ENCODE peak calls at places on chromosomes 7 and 10, in nine cellular contexts. U is stimulated activated CD4-positive, alpha-beta T cell treated with anti-CD3 and anti-CD28 coated beads, TNF-alpha, amount 100 ng/mL, for 4 hours; R is stimulated activated CD8-positive, alpha-beta memory T cell treated with anti-CD3 and anti-CD28 coated beads, Interleukin-7, amount 100 ng/mL, for 4 hours; C is IMR-90; O is neural progenitor cell; G is fibroblast of mammary gland; J is fibroblast of lung; V is KBM-7; F is spleen. D is an unnamed sample.

GRCh38 chr7:693280-693679 is 33.2 kb upstream of the DNAAF5 start:
- DNase-seq in G (no peak), U (no peak), F (peak; percentile 39), J (no peak), V (no peak), O (no peak), R (no peak), C (no peak), D (no peak)

GRCh38 chr7:39811161-39811614 is 138.9 kb upstream of the CDK13 start:
- DNase-seq in V (peak; percentile 45), U (no peak), R (no peak), C (peak; percentile 25), F (no peak), G (peak; percentile 70), J (peak; percentile 47), O (no peak), D (no peak)

GRCh38 chr7:46853451-46853850 is 728.5 kb downstream of the TNS3 start:
- DNase-seq in O (no peak), F (no peak), R (no peak), V (no peak), G (no peak), U (no peak), J (peak; percentile 73), C (peak; percentile 31), D (no peak)

GRCh38 chr10:79221110-79222051 is 125.9 kb upstream of the PPIF start:
- DNase-seq in R (no peak), G (peak; percentile 91), U (no peak), V (no peak), C (peak; percentile 95), O (peak; percentile 85), F (peak; percentile 81), J (peak; percentile 91), D (peak; percentile 73)

GRCh38 chr10:79335094-79335469 is 12.2 kb upstream of the PPIF start:
- DNase-seq in V (no peak), O (no peak), C (no peak), F (no peak), R (no peak), U (no peak), G (no peak), J (no peak), D (no peak)

GRCh38 chr7:112556633-112557032 is 75.8 kb downstream of the LSMEM1 start:
- DNase-seq in J (peak; percentile 9), V (peak; percentile 41), C (peak; percentile 3), R (no peak), U (no peak), F (no peak), O (no peak), G (peak; percentile 44), D (no peak)

GRCh38 chr7:123271231-123271630 is 71.5 kb upstream of the SLC13A1 start:
- DNase-seq in U (no peak), R (no peak), F (no peak), C (no peak), J (peak; percentile 29), O (no peak), V (no peak), G (peak; percentile 78), D (no peak)

GRCh38 chr10:124378817-124379510 is 39.8 kb downstream of the OAT start:
- DNase-seq in J (peak; percentile 18), V (no peak), R (no peak), O (no peak), U (no peak), F (no peak), C (no peak), G (no peak), D (no peak)

GRCh38 chr7:91082038-91082437 is 182.2 kb upstream of the FZD1 start:
- DNase-seq in R (no peak), O (no peak), C (peak; percentile 73), G (peak; percentile 51), F (no peak), J (peak; percentile 90), V (no peak), U (no peak), D (no peak)

GRCh38 chr7:40733578-40733977 is 598.8 kb downstream of the SUGCT start:
- DNase-seq in V (peak; percentile 43), F (no peak), R (no peak), C (no peak), J (no peak), U (no peak), G (no peak), O (no peak), D (no peak)

GRCh38 chr10:28906011-28906411 is 228.7 kb downstream of the BAMBI start:
- DNase-seq in G (no peak), F (no peak), U (no peak), O (no peak), C (no peak), R (no peak), J (no peak), V (no peak), D (no peak)

GRCh38 chr10:2948127-2948854 is 119.1 kb upstream of the PFKP start:
- DNase-seq in V (no peak), R (no peak), J (no peak), F (no peak), U (no peak), C (no peak), O (no peak), G (no peak), D (no peak)

GRCh38 chr10:25130911-25131310 is 43.9 kb upstream of the GPR158 start:
- DNase-seq in R (no peak), J (peak; percentile 91), U (no peak), V (no peak), F (no peak), G (peak; percentile 14), O (no peak), C (peak; percentile 36), D (no peak)

GRCh38 chr10:25493122-25493893 is 318.5 kb downstream of the GPR158 start:
- DNase-seq in F (no peak), R (no peak), G (peak; percentile 30), O (peak; percentile 85), U (no peak), C (peak; percentile 0), J (peak; percentile 97), V (no peak), D (no peak)

GRCh38 chr7:39566056-39566921 is at the start of gene YAE1:
- DNase-seq in O (peak; percentile 90), C (peak; percentile 64), J (peak; percentile 78), G (peak; percentile 76), R (peak; percentile 62), U (peak; percentile 68), F (peak; percentile 94), V (peak; percentile 90), D (peak; percentile 89)

GRCh38 chr7:104652865-104653264 is 324.5 kb downstream of the LHFPL3 start:
- DNase-seq in G (no peak), V (no peak), F (no peak), C (no peak), R (no peak), O (no peak), U (no peak), J (no peak), D (no peak)

D was measured in mucosa of descending colon.